ENCODE peak calls at places on chromosomes 11 and 22, in seven cellular contexts. O is HCT116, C is GM12878, X is HepG2, E is SK-N-SH, A is T47D, S is H1. B is an unnamed sample.

GRCh38 chr11:64763804-64764611 is 4.2 kb upstream of the PYGM start:
- DNase-seq in O (no peak), C (no peak), X (no peak), E (no peak), A (no peak), S (no peak), B (no peak)

GRCh38 chr22:23458663-23459541 is 121.2 kb downstream of the IGLL1 start:
- DNase-seq in O (no peak), C (no peak), X (no peak), E (no peak), A (peak), S (no peak), B (no peak)

GRCh38 chr11:2526808-2527381 is 82.1 kb downstream of the KCNQ1 start:
- DNase-seq in O (no peak), C (no peak), X (no peak), E (no peak), A (peak), S (peak), B (peak)

GRCh38 chr11:132131051-132131450 is 760.6 kb downstream of the NTM start:
- DNase-seq in O (no peak), C (no peak), X (no peak), E (no peak), A (no peak), S (no peak), B (no peak)

GRCh38 chr11:67301951-67302516 is 1.3 kb upstream of the SSH3 start:
- DNase-seq in O (no peak), C (no peak), X (no peak), E (no peak), A (peak), S (peak), B (peak)

GRCh38 chr22:18068991-18069390 is 8.8 kb upstream of the PEX26 start:
- DNase-seq in O (no peak), C (no peak), X (no peak), E (no peak), A (no peak), S (no peak), B (no peak)

GRCh38 chr11:16817321-16817720 is 78.9 kb downstream of the C11orf58 start:
- DNase-seq in O (no peak), C (no peak), X (no peak), E (no peak), A (no peak), S (no peak), B (no peak)

GRCh38 chr11:64864473-64865285 is 13.7 kb downstream of the EHD1 start:
- DNase-seq in O (no peak), C (no peak), X (no peak), E (no peak), A (no peak), S (no peak), B (no peak)

GRCh38 chr11:70823771-70824170 is 425.4 kb downstream of the CTTN start:
- DNase-seq in O (no peak), C (no peak), X (no peak), E (no peak), A (no peak), S (no peak), B (no peak)

GRCh38 chr22:33030923-33031525 is 27.2 kb downstream of the SYN3 start:
- DNase-seq in O (no peak), C (no peak), X (no peak), E (peak), A (no peak), S (peak), B (no peak)

GRCh38 chr11:45320366-45320765 is 34.2 kb upstream of the SYT13 start:
- DNase-seq in O (no peak), C (no peak), X (no peak), E (no peak), A (no peak), S (no peak), B (no peak)

GRCh38 chr11:86103808-86104207 is 34.9 kb upstream of the PICALM start:
- DNase-seq in O (no peak), C (no peak), X (no peak), E (no peak), A (no peak), S (no peak), B (peak)

GRCh38 chr11:116472661-116473060 is 300.1 kb downstream of the BUD13 start:
- DNase-seq in O (no peak), C (no peak), X (no peak), E (no peak), A (no peak), S (no peak), B (no peak)

GRCh38 chr11:94141511-94142307 is 13.1 kb downstream of the PANX1 start:
- DNase-seq in O (no peak), C (no peak), X (no peak), E (no peak), A (no peak), S (no peak), B (no peak)

GRCh38 chr22:37378642-37379058 is 48.6 kb downstream of the ELFN2 start:
- DNase-seq in O (no peak), C (no peak), X (no peak), E (no peak), A (no peak), S (no peak), B (no peak)

GRCh38 chr11:24716403-24716802 is 219.6 kb downstream of the LUZP2 start:
- DNase-seq in O (no peak), C (no peak), X (no peak), E (no peak), A (peak), S (no peak), B (no peak)

GRCh38 chr11:14643697-14644395 is at the start of gene PDE3B:
- DNase-seq in O (peak), C (no peak), X (peak), E (peak), A (no peak), S (peak), B (peak)

GRCh38 chr11:3153291-3153861 is 11.7 kb downstream of the OSBPL5 start:
- DNase-seq in O (no peak), C (no peak), X (no peak), E (no peak), A (no peak), S (no peak), B (no peak)

GRCh38 chr11:2800655-2801531 is 84.7 kb downstream of the CDKN1C start:
- DNase-seq in O (no peak), C (no peak), X (no peak), E (no peak), A (no peak), S (peak), B (no peak)

GRCh38 chr11:406796-407650 is 7.8 kb downstream of the SIGIRR start:
- DNase-seq in O (peak), C (peak), X (no peak), E (peak), A (peak), S (peak), B (peak)

GRCh38 chr11:11179239-11179638 is 173.8 kb downstream of the CSNK2A3 start:
- DNase-seq in O (peak), C (no peak), X (no peak), E (no peak), A (no peak), S (no peak), B (no peak)

GRCh38 chr11:46832511-46833214 is 13.4 kb downstream of the CKAP5 start:
- DNase-seq in O (no peak), C (no peak), X (no peak), E (peak), A (no peak), S (no peak), B (no peak)

DNA sequence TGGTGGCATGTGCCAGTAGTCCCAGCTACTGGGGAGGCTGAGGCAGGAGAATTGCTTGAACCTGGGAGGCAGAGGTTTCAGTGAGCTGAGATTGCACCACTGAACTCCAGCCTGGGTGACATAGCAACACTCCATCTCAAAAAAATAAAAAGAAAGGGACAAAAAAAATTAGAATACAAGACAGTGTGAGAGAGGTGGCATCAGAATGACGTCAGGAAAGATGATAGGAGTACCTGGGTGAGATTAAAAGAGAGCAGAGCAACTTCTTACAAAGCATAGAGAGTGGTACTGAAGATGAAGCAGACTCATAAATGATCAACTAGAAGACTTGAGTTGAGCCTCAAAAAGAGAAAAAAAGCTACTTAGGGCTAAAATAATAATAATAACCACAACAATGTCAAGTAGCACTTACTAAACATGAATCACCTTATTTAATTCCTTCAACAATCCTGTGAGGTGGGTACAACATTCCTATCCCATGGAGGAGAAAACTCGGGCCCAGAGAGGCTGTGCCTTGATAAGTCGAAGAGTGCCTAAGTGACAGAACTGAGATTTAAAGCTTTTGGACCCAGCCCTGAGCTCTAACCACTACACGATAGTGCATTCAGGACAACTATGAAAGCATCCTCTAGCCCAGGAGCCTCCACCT is 5.2 kb upstream of the SLN start:
- DNase-seq in O (no peak), C (no peak), X (no peak), E (no peak), A (no peak), S (no peak), B (no peak)
- TF ChIP-seq JUND in O (no peak), C (no peak), X (no peak), E (no peak), A (no peak), S (no peak), B (no peak)

GRCh38 chr22:45413368-45414211 is at the start of the genes RIBC2 and SMC1B:
- DNase-seq in O (peak), C (peak), X (peak), E (no peak), A (peak), S (peak), B (no peak)
- TF ChIP-seq JUND in O (no peak), C (no peak), X (no peak), E (no peak), A (no peak), S (no peak), B (no peak)

GRCh38 chr11:102882389-102883024 is 7.7 kb upstream of the MMP12 start:
- DNase-seq in O (no peak), C (peak), X (no peak), E (no peak), A (no peak), S (no peak), B (no peak)
- TF ChIP-seq JUND in O (no peak), C (no peak), X (no peak), E (no peak), A (no peak), S (no peak), B (no peak)

DNA sequence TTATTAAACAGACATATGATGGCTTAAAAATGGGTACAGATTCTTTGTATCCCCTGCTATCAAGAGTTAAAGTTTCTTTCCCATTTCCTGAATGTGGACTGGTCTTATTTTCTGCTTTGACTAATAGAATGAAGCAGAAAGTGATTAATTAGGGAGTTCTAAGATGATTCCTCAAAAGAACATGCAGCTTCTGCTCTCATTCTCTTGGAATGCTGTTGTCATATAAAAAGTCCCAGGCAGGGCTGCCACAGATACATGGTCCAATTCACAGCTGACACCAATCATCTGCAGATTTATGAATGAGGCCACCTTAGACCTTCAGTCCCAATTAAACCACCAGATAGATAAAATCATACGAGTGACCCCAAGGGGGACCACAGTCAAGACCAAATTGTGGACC is 844.5 kb upstream of the RAG2 start:
- DNase-seq in O (no peak), C (no peak), X (no peak), E (no peak), A (no peak), S (no peak), B (no peak)
- TF ChIP-seq JUND in O (no peak), C (no peak), X (no peak), E (no peak), A (no peak), S (no peak), B (no peak)

GRCh38 chr11:109303342-109303741 is 118.6 kb upstream of the C11orf87 start:
- DNase-seq in O (no peak), C (no peak), X (no peak), E (no peak), A (no peak), S (no peak), B (no peak)

GRCh38 chr11:109304159-109304558 is 117.8 kb upstream of the C11orf87 start:
- DNase-seq in O (no peak), C (no peak), X (no peak), E (no peak), A (no peak), S (no peak), B (no peak)

GRCh38 chr11:109302591-109303334 is 119.2 kb upstream of the C11orf87 start:
- DNase-seq in O (no peak), C (no peak), X (no peak), E (no peak), A (no peak), S (no peak), B (no peak)

DNA sequence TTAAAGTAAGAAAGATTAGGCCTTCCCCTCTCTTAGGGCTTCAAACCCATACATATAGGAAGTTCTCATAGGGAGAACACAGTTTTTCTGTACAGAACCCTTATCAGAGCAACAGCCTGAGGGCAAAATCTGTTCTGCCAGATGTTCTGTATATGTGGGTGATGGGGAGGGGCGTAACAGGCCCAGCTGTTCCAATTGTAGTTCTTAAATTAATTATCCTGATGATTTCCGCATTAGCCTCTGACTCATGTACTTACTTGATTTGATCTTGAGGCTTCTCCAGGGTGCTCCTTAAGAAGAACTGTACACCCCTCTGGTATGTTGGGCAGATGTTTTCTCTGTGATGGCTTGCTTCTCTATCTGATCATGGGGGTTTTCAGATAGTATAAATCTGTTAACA is 123.1 kb upstream of the C11orf87 start:
- DNase-seq in O (no peak), C (no peak), X (no peak), E (peak), A (no peak), S (no peak), B (no peak)
- TF ChIP-seq JUND in O (no peak), C (no peak), X (no peak), E (no peak), A (no peak), S (no peak), B (no peak)

B was measured in K562.